ENCODE peak calls at places on chromosome 3, in six cellular contexts. S, H, K, P, I and B are unnamed samples.
A peak's percentile ranks its signal among the peaks of the same experiment; 100 is the strongest.

GRCh38 chr3:46213201-46213600 is 5.1 kb upstream of the CCR1 start:
- DNase-seq in S (no peak), H (no peak), K (no peak), P (no peak), I (no peak), B (no peak)

GRCh38 chr3:131158434-131158833 is 131.8 kb downstream of the NEK11 start:
- DNase-seq in S (no peak), H (no peak), K (no peak), P (no peak), I (no peak), B (no peak)

GRCh38 chr3:185175370-185175987 is 22.6 kb upstream of the C3orf70 start:
- DNase-seq in S (peak; percentile 92), H (no peak), K (no peak), P (peak; percentile 49), I (peak; percentile 27), B (peak; percentile 22)

GRCh38 chr3:102757950-102758349 is 323.1 kb downstream of the ZPLD1 start:
- DNase-seq in S (no peak), H (no peak), K (no peak), P (no peak), I (no peak), B (no peak)

GRCh38 chr3:158700559-158700958 is 28.1 kb upstream of the LXN start:
- DNase-seq in S (no peak), H (no peak), K (no peak), P (no peak), I (no peak), B (no peak)

GRCh38 chr3:69385723-69386483 is at the start of gene FRMD4B:
- DNase-seq in S (peak; percentile 3), H (peak; percentile 14), K (no peak), P (no peak), I (no peak), B (no peak)

GRCh38 chr3:46393554-46394434 is 13.1 kb downstream of the CCR5AS start:
- DNase-seq in S (no peak), H (no peak), K (no peak), P (peak; percentile 42), I (no peak), B (peak; percentile 47)

GRCh38 chr3:21017115-21017852 is 733.7 kb downstream of the ZNF385D start:
- DNase-seq in S (no peak), H (no peak), K (peak; percentile 31), P (no peak), I (no peak), B (no peak)

GRCh38 chr3:24562874-24563273 is 68.2 kb upstream of the THRB start:
- DNase-seq in S (no peak), H (no peak), K (no peak), P (no peak), I (no peak), B (no peak)

DNA sequence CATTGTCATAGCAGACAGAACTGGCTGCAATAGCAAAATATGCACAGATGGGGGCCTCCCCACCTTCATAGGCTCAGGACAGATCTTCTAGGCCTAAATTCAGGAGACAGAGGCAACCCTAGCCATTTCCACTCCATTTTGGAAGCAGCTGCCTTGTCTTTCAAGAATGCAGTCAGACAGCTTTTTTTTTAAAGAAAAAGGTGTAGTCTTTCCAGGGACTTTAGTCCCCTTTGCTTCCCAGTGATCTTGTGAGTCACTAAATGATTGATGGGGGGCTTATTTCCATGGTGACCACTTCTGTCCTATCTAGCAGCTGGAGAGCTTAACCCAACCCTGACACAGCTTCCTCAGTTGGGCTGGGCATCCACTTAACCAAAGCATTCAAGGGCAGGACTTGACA is 165.9 kb downstream of the TPRG1 start:
- DNase-seq in S (no peak), H (no peak), K (no peak), P (no peak), I (no peak), B (no peak)
- TF ChIP-seq CTCF in S (no peak), H (no peak), K (no peak), P (no peak), I (no peak), B (no peak)

GRCh38 chr3:64508140-64508539 is 179.7 kb downstream of the ADAMTS9 start:
- DNase-seq in S (no peak), H (no peak), K (no peak), P (no peak), I (no peak), B (no peak)

GRCh38 chr3:64501298-64501906 is 186.4 kb downstream of the ADAMTS9 start:
- DNase-seq in S (peak; percentile 97), H (no peak), K (no peak), P (no peak), I (no peak), B (peak; percentile 97)

GRCh38 chr3:64505419-64505818 is 182.4 kb downstream of the ADAMTS9 start:
- DNase-seq in S (peak; percentile 74), H (no peak), K (no peak), P (no peak), I (no peak), B (no peak)

GRCh38 chr3:64496786-64497560 is 190.8 kb downstream of the ADAMTS9 start:
- DNase-seq in S (no peak), H (no peak), K (no peak), P (no peak), I (no peak), B (no peak)

DNA sequence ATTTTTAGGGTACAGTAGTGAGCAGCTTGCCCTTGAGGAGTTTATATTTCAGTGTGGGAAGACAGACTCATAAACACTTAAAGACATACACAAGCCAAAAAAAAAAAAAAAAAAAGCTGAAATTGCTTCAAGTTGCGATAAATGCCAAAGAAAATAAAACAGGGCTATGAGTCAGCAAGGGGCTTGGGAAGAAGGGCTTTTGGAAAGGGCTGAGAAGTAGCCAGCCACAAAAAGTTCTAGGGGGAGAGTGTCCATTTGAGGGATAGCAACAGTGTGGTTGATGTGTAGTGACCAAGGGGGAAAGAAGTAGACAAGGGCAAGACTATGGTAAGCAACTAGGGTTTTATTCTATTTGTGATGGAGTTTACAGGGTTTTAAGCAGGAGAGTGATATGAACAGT is 185.5 kb downstream of the ADAMTS9 start:
- DNase-seq in S (no peak), H (no peak), K (no peak), P (no peak), I (no peak), B (peak; percentile 86)
- TF ChIP-seq RFX5 in S (no peak), H (no peak), K (no peak), P (no peak), I (no peak), B (no peak)

GRCh38 chr3:59286791-59287531 is 237.1 kb upstream of the CFAP20DC start:
- DNase-seq in S (no peak), H (no peak), K (no peak), P (no peak), I (no peak), B (peak; percentile 21)
- TF ChIP-seq CEBPB in S (no peak), H (no peak), K (no peak), P (no peak), I (no peak), B (peak; percentile 22)

GRCh38 chr3:23435318-23435717 is 232.2 kb downstream of the UBE2E2 start:
- DNase-seq in S (no peak), H (no peak), K (no peak), P (no peak), I (no peak), B (no peak)

GRCh38 chr3:23435904-23436303 is 232.8 kb downstream of the UBE2E2 start:
- DNase-seq in S (no peak), H (no peak), K (no peak), P (no peak), I (no peak), B (no peak)

GRCh38 chr3:23431759-23432158 is 228.6 kb downstream of the UBE2E2 start:
- DNase-seq in S (no peak), H (no peak), K (no peak), P (no peak), I (no peak), B (peak; percentile 72)

GRCh38 chr3:23425410-23425809 is 222.3 kb downstream of the UBE2E2 start:
- DNase-seq in S (no peak), H (no peak), K (no peak), P (no peak), I (no peak), B (no peak)

DNA sequence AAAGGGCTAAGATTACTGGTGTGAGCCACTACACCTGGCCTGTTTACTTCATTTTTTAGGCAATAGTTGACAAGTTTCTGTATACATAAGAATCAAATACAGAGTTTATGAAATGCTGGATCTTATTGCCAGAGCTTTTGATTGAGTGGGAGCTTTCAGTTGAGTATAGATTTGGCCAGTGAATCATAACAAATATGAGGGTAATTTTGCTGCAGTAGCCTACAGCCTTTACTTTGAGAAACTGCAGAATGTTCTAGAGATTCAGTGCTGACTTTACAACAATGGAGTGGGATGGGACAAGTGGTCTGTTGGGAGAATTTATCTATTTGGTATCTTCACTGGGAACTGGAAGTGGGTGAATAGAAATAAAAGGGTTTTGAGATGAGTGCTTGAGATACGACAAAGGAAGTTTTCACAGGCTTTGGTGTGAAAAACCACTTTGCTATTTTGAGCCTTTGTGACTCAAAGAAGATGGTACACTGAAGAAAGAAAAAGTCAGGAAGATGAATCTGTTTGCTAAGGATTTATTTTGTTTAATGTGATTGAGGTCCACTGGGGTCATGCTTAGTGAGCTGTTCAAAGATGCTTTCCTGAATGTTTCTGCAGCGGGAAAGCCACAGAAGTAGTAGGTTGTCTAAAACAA is 227.8 kb downstream of the UBE2E2 start:
- DNase-seq in S (no peak), H (no peak), K (no peak), P (no peak), I (no peak), B (peak; percentile 34)
- TF ChIP-seq CTCF in S (no peak), H (no peak), K (no peak), P (no peak), I (no peak), B (no peak)